ENCODE peak calls at places on chromosome 9, in six cellular contexts. One of them, this sample, is unnamed.

GRCh38 chr9:1977026-1977425 is 38.1 kb upstream of the SMARCA2 start:
- DNase-seq in A549: no peak
- DNase-seq in H54: no peak
- DNase-seq in right lobe of liver: no peak
- DNase-seq in heart left ventricle: no peak
- DNase-seq in stomach: no peak
- DNase-seq in this sample: no peak

GRCh38 chr9:116087246-116087645 is 66.3 kb upstream of the PAPPA start:
- DNase-seq in heart left ventricle: peak; percentile 72
- DNase-seq in A549: peak; percentile 71
- DNase-seq in H54: no peak
- DNase-seq in right lobe of liver: peak; percentile 58
- DNase-seq in stomach: peak; percentile 26
- DNase-seq in this sample: no peak

GRCh38 chr9:73038613-73039012 is 85.8 kb upstream of the ALDH1A1 start:
- DNase-seq in stomach: peak; percentile 29
- DNase-seq in right lobe of liver: peak; percentile 61
- DNase-seq in heart left ventricle: peak; percentile 24
- DNase-seq in A549: peak; percentile 77
- DNase-seq in H54: no peak
- DNase-seq in this sample: peak; percentile 84

GRCh38 chr9:16344343-16344742 is 526.1 kb downstream of the BNC2 start:
- DNase-seq in H54: peak; percentile 54
- DNase-seq in A549: peak; percentile 84
- DNase-seq in right lobe of liver: no peak
- DNase-seq in heart left ventricle: no peak
- DNase-seq in stomach: no peak
- DNase-seq in this sample: no peak

GRCh38 chr9:114031037-114031436 is 47.1 kb downstream of the AMBP start:
- DNase-seq in right lobe of liver: no peak
- DNase-seq in heart left ventricle: no peak
- DNase-seq in A549: no peak
- DNase-seq in stomach: no peak
- DNase-seq in H54: no peak
- DNase-seq in this sample: no peak

GRCh38 chr9:134656334-134657034 is 14.9 kb downstream of the COL5A1 start:
- DNase-seq in heart left ventricle: no peak
- DNase-seq in stomach: no peak
- DNase-seq in H54: no peak
- DNase-seq in right lobe of liver: peak; percentile 40
- DNase-seq in A549: peak; percentile 71
- DNase-seq in this sample: peak; percentile 37

GRCh38 chr9:114264806-114265550 is 57.9 kb upstream of the ORM1 start:
- DNase-seq in H54: no peak
- DNase-seq in stomach: no peak
- DNase-seq in heart left ventricle: no peak
- DNase-seq in right lobe of liver: no peak
- DNase-seq in A549: no peak
- DNase-seq in this sample: no peak

GRCh38 chr9:76116913-76117312 is 226.4 kb downstream of the PCSK5 start:
- DNase-seq in stomach: no peak
- DNase-seq in A549: no peak
- DNase-seq in heart left ventricle: no peak
- DNase-seq in right lobe of liver: no peak
- DNase-seq in H54: no peak
- DNase-seq in this sample: no peak

GRCh38 chr9:109590945-109591344 is 92.8 kb upstream of the PTPN3 start:
- DNase-seq in right lobe of liver: no peak
- DNase-seq in A549: no peak
- DNase-seq in stomach: peak; percentile 78
- DNase-seq in H54: no peak
- DNase-seq in heart left ventricle: peak; percentile 77
- DNase-seq in this sample: no peak

GRCh38 chr9:102779341-102779740 is 215.8 kb upstream of the CYLC2 start:
- DNase-seq in right lobe of liver: no peak
- DNase-seq in A549: no peak
- DNase-seq in H54: peak; percentile 1
- DNase-seq in stomach: no peak
- DNase-seq in heart left ventricle: no peak
- DNase-seq in this sample: no peak

GRCh38 chr9:69452110-69452780 is 127.2 kb downstream of the ENTREP1 start:
- DNase-seq in heart left ventricle: no peak
- DNase-seq in H54: peak; percentile 37
- DNase-seq in A549: no peak
- DNase-seq in right lobe of liver: no peak
- DNase-seq in stomach: no peak
- DNase-seq in this sample: no peak

GRCh38 chr9:73441223-73441622 is 289.6 kb downstream of the ANXA1 start:
- DNase-seq in stomach: no peak
- DNase-seq in H54: no peak
- DNase-seq in A549: no peak
- DNase-seq in heart left ventricle: no peak
- DNase-seq in right lobe of liver: no peak
- DNase-seq in this sample: no peak

GRCh38 chr9:98551511-98552286 is 157.0 kb downstream of the GABBR2 start:
- DNase-seq in stomach: no peak
- DNase-seq in A549: no peak
- DNase-seq in right lobe of liver: no peak
- DNase-seq in heart left ventricle: no peak
- DNase-seq in H54: peak; percentile 75
- DNase-seq in this sample: peak; percentile 15

GRCh38 chr9:77647659-77648457 is at the start of gene GNA14:
- DNase-seq in A549: no peak
- DNase-seq in heart left ventricle: peak; percentile 40
- DNase-seq in H54: no peak
- DNase-seq in stomach: no peak
- DNase-seq in right lobe of liver: peak; percentile 60
- DNase-seq in this sample: peak; percentile 71

GRCh38 chr9:4225291-4226119 is 74.4 kb downstream of the GLIS3 start:
- DNase-seq in H54: peak; percentile 7
- DNase-seq in A549: peak; percentile 34
- DNase-seq in stomach: no peak
- DNase-seq in heart left ventricle: no peak
- DNase-seq in right lobe of liver: no peak
- DNase-seq in this sample: no peak

GRCh38 chr9:88559661-88560060 is 24.7 kb downstream of the NXNL2 start:
- DNase-seq in A549: peak; percentile 11
- DNase-seq in stomach: no peak
- DNase-seq in heart left ventricle: no peak
- DNase-seq in H54: no peak
- DNase-seq in right lobe of liver: no peak
- DNase-seq in this sample: no peak

GRCh38 chr9:81599837-81600236 is 89.5 kb downstream of the TLE1 start:
- DNase-seq in right lobe of liver: no peak
- DNase-seq in stomach: no peak
- DNase-seq in heart left ventricle: no peak
- DNase-seq in H54: no peak
- DNase-seq in A549: no peak
- DNase-seq in this sample: no peak

GRCh38 chr9:76414656-76415055 is 20.4 kb upstream of the RFK start:
- DNase-seq in heart left ventricle: no peak
- DNase-seq in H54: no peak
- DNase-seq in A549: no peak
- DNase-seq in right lobe of liver: no peak
- DNase-seq in stomach: no peak
- DNase-seq in this sample: no peak

GRCh38 chr9:137199411-137200121 is 975 bp downstream of the TPRN start:
- DNase-seq in H54: no peak
- DNase-seq in stomach: no peak
- DNase-seq in A549: no peak
- DNase-seq in right lobe of liver: no peak
- DNase-seq in heart left ventricle: no peak
- DNase-seq in this sample: no peak

GRCh38 chr9:137318565-137318964 is 16.5 kb upstream of the NRARP start:
- DNase-seq in H54: no peak
- DNase-seq in A549: no peak
- DNase-seq in stomach: no peak
- DNase-seq in right lobe of liver: peak; percentile 28
- DNase-seq in heart left ventricle: no peak
- DNase-seq in this sample: peak; percentile 33

GRCh38 chr9:136864996-136865767 is 926 bp downstream of the EDF1 start:
- DNase-seq in A549: no peak
- DNase-seq in stomach: no peak
- DNase-seq in H54: no peak
- DNase-seq in right lobe of liver: no peak
- DNase-seq in heart left ventricle: no peak
- DNase-seq in this sample: no peak

GRCh38 chr9:127930298-127931091 is at the start of gene PIP5KL1:
- DNase-seq in A549: peak; percentile 89
- DNase-seq in stomach: peak; percentile 86
- DNase-seq in H54: peak; percentile 98
- DNase-seq in heart left ventricle: peak; percentile 87
- DNase-seq in right lobe of liver: no peak
- DNase-seq in this sample: peak; percentile 88

GRCh38 chr9:70435948-70436347 is 21.5 kb upstream of the KLF9 start:
- DNase-seq in A549: no peak
- DNase-seq in heart left ventricle: no peak
- DNase-seq in stomach: no peak
- DNase-seq in H54: no peak
- DNase-seq in right lobe of liver: no peak
- DNase-seq in this sample: no peak

GRCh38 chr9:130284690-130285089 is 19.1 kb downstream of the HMCN2 start:
- DNase-seq in stomach: no peak
- DNase-seq in right lobe of liver: no peak
- DNase-seq in A549: no peak
- DNase-seq in heart left ventricle: peak; percentile 8
- DNase-seq in H54: no peak
- DNase-seq in this sample: peak; percentile 60

GRCh38 chr9:88173378-88173999 is 35.2 kb upstream of the SPATA31C2 start:
- DNase-seq in H54: peak; percentile 30
- DNase-seq in stomach: no peak
- DNase-seq in A549: peak; percentile 87
- DNase-seq in heart left ventricle: peak; percentile 56
- DNase-seq in right lobe of liver: no peak
- DNase-seq in this sample: no peak

GRCh38 chr9:128245293-128246151 is 30.3 kb downstream of the GOLGA2 start:
- DNase-seq in right lobe of liver: no peak
- DNase-seq in heart left ventricle: peak; percentile 74
- DNase-seq in A549: no peak
- DNase-seq in stomach: no peak
- DNase-seq in H54: peak; percentile 98
- DNase-seq in this sample: peak; percentile 78

GRCh38 chr9:137275203-137275936 is 2.2 kb upstream of the TOR4A start:
- DNase-seq in stomach: no peak
- DNase-seq in H54: no peak
- DNase-seq in right lobe of liver: peak; percentile 50
- DNase-seq in heart left ventricle: no peak
- DNase-seq in A549: no peak
- DNase-seq in this sample: peak; percentile 65

GRCh38 chr9:88775966-88776365 is 215.3 kb upstream of the S1PR3 start:
- DNase-seq in A549: no peak
- DNase-seq in heart left ventricle: no peak
- DNase-seq in H54: no peak
- DNase-seq in right lobe of liver: no peak
- DNase-seq in stomach: no peak
- DNase-seq in this sample: no peak

GRCh38 chr9:14315754-14316573 is 2.0 kb upstream of the NFIB start:
- DNase-seq in right lobe of liver: peak; percentile 57
- DNase-seq in stomach: no peak
- DNase-seq in H54: no peak
- DNase-seq in heart left ventricle: peak; percentile 49
- DNase-seq in A549: peak; percentile 76
- DNase-seq in this sample: no peak

GRCh38 chr9:93134018-93134739 is at the start of gene NINJ1:
- DNase-seq in H54: peak; percentile 87
- DNase-seq in stomach: peak; percentile 79
- DNase-seq in A549: peak; percentile 56
- DNase-seq in right lobe of liver: peak; percentile 86
- DNase-seq in heart left ventricle: peak; percentile 85
- DNase-seq in this sample: peak; percentile 88
- TF ChIP-seq POLR2A in H54: peak; percentile 34
- TF ChIP-seq POLR2A in stomach: no peak
- TF ChIP-seq POLR2A in A549: peak; percentile 73
- TF ChIP-seq POLR2A in right lobe of liver: peak; percentile 90
- TF ChIP-seq POLR2A in heart left ventricle: peak; percentile 81
- TF ChIP-seq POLR2A in this sample: peak; percentile 71

GRCh38 chr9:100352727-100353505 is at the start of gene TEX10:
- DNase-seq in right lobe of liver: peak; percentile 91
- DNase-seq in stomach: peak; percentile 89
- DNase-seq in A549: peak; percentile 87
- DNase-seq in heart left ventricle: peak; percentile 90
- DNase-seq in H54: peak; percentile 86
- DNase-seq in this sample: peak; percentile 93
- TF ChIP-seq POLR2A in right lobe of liver: peak; percentile 74
- TF ChIP-seq POLR2A in stomach: no peak
- TF ChIP-seq POLR2A in A549: peak; percentile 86
- TF ChIP-seq POLR2A in heart left ventricle: peak; percentile 66
- TF ChIP-seq POLR2A in H54: peak; percentile 75
- TF ChIP-seq POLR2A in this sample: peak; percentile 37

GRCh38 chr9:120916573-120916972 is 10.0 kb downstream of the TRAF1 start:
- DNase-seq in A549: no peak
- DNase-seq in stomach: no peak
- DNase-seq in H54: no peak
- DNase-seq in right lobe of liver: no peak
- DNase-seq in heart left ventricle: peak; percentile 65
- DNase-seq in this sample: peak; percentile 93
- TF ChIP-seq POLR2A in A549: no peak
- TF ChIP-seq POLR2A in stomach: no peak
- TF ChIP-seq POLR2A in H54: no peak
- TF ChIP-seq POLR2A in right lobe of liver: no peak
- TF ChIP-seq POLR2A in heart left ventricle: no peak
- TF ChIP-seq POLR2A in this sample: no peak

GRCh38 chr9:91789941-91790340 is 160.1 kb downstream of the ROR2 start:
- DNase-seq in heart left ventricle: no peak
- DNase-seq in H54: no peak
- DNase-seq in stomach: no peak
- DNase-seq in A549: no peak
- DNase-seq in right lobe of liver: no peak
- DNase-seq in this sample: peak; percentile 34

GRCh38 chr9:91786132-91786896 is 163.7 kb downstream of the ROR2 start:
- DNase-seq in right lobe of liver: no peak
- DNase-seq in stomach: no peak
- DNase-seq in H54: no peak
- DNase-seq in heart left ventricle: no peak
- DNase-seq in A549: no peak
- DNase-seq in this sample: peak; percentile 44

GRCh38 chr9:91790912-91791311 is 159.1 kb downstream of the ROR2 start:
- DNase-seq in A549: no peak
- DNase-seq in right lobe of liver: no peak
- DNase-seq in heart left ventricle: no peak
- DNase-seq in stomach: no peak
- DNase-seq in H54: no peak
- DNase-seq in this sample: no peak

GRCh38 chr9:91785403-91785917 is 164.6 kb downstream of the ROR2 start:
- DNase-seq in H54: no peak
- DNase-seq in A549: no peak
- DNase-seq in heart left ventricle: no peak
- DNase-seq in stomach: no peak
- DNase-seq in right lobe of liver: no peak
- DNase-seq in this sample: peak; percentile 62

GRCh38 chr9:91787931-91788330 is 162.1 kb downstream of the ROR2 start:
- DNase-seq in A549: no peak
- DNase-seq in heart left ventricle: no peak
- DNase-seq in right lobe of liver: no peak
- DNase-seq in stomach: no peak
- DNase-seq in H54: no peak
- DNase-seq in this sample: no peak
- TF ChIP-seq POLR2A in A549: no peak
- TF ChIP-seq POLR2A in heart left ventricle: no peak
- TF ChIP-seq POLR2A in right lobe of liver: no peak
- TF ChIP-seq POLR2A in stomach: no peak
- TF ChIP-seq POLR2A in H54: no peak
- TF ChIP-seq POLR2A in this sample: no peak

GRCh38 chr9:100098887-100099721 is at the start of the genes ERP44 and INVS:
- DNase-seq in right lobe of liver: peak; percentile 99
- DNase-seq in heart left ventricle: peak; percentile 100
- DNase-seq in A549: peak; percentile 99
- DNase-seq in stomach: peak; percentile 99
- DNase-seq in H54: peak; percentile 84
- DNase-seq in this sample: peak; percentile 99
- TF ChIP-seq POLR2A in right lobe of liver: peak; percentile 90
- TF ChIP-seq POLR2A in heart left ventricle: peak; percentile 86
- TF ChIP-seq POLR2A in A549: peak; percentile 80
- TF ChIP-seq POLR2A in stomach: peak; percentile 40
- TF ChIP-seq POLR2A in H54: peak; percentile 80
- TF ChIP-seq POLR2A in this sample: peak; percentile 81

This sample was measured in sigmoid colon.